ENCODE peak calls at places on chromosomes 3 and 15, in four cellular contexts. W is H1, P is neuronal stem cell, T is mesendoderm. L is an unnamed sample.

GRCh38 chr3:152126260-152126659 is 142.5 kb upstream of the MBNL1 start:
- DNase-seq in W (no peak), P (no peak), T (no peak), L (peak)

GRCh38 chr15:52183562-52184173 is 7.5 kb downstream of the GNB5 start:
- DNase-seq in T (peak), P (peak), W (peak), L (peak)

GRCh38 chr3:68817243-68817642 is 115.1 kb downstream of the TAFA4 start:
- DNase-seq in T (no peak), P (no peak), W (no peak), L (no peak)

GRCh38 chr15:63155486-63155885 is 1.8 kb downstream of the RPS27L start:
- DNase-seq in T (no peak), P (no peak), W (no peak), L (no peak)

GRCh38 chr15:97759363-97759762 is 201.1 kb upstream of the ARRDC4 start:
- DNase-seq in T (no peak), W (no peak), P (no peak), L (no peak)

GRCh38 chr3:48433472-48434118 is 3.7 kb upstream of the PLXNB1 start:
- DNase-seq in P (no peak), W (no peak), T (no peak), L (peak)

GRCh38 chr3:60366491-60366890 is 884.8 kb downstream of the FHIT start:
- DNase-seq in T (no peak), P (no peak), W (no peak), L (peak)

GRCh38 chr15:79065744-79066376 is 24.7 kb downstream of the RASGRF1 start:
- DNase-seq in W (no peak), T (peak), P (no peak), L (no peak)

GRCh38 chr3:79947469-79947868 is 179.7 kb upstream of the ROBO1 start:
- DNase-seq in P (no peak), T (no peak), W (no peak), L (no peak)

GRCh38 chr15:56760186-56760585 is 26.9 kb upstream of the ZNF280D start:
- DNase-seq in T (no peak), P (no peak), W (no peak), L (peak)

GRCh38 chr3:198071602-198072285 is 111.7 kb downstream of the LMLN start:
- DNase-seq in W (no peak), T (peak), P (peak), L (peak)

GRCh38 chr15:49760749-49761148 is 139.9 kb downstream of the DTWD1 start:
- DNase-seq in P (no peak), W (no peak), T (no peak), L (no peak)

GRCh38 chr3:18725668-18726407 is 300.7 kb upstream of the SATB1 start:
- DNase-seq in T (no peak), P (no peak), W (no peak), L (no peak)

GRCh38 chr15:65323071-65323511 is 18.6 kb downstream of the RNU5B-1 start:
- DNase-seq in T (no peak), W (no peak), P (no peak), L (peak)

DNA sequence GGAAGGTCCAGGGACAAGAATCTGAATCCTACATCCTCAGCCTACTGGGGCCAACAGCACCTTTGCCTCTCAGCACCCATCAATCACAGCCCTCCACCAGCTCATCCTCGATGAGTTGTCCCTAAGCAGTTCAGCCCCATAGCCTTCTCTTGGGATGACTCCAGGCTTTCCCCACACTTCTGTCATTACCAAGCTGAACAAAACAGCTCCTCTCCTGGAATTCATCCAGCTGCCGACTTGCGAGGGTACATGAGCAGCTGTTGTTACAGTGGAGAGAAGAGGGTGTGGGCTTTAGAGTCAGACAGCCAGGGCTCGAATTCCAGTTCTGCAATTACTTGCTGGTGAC is 69.0 kb upstream of the THBS1 start:
- DNase-seq in P (no peak), W (no peak), T (no peak), L (peak)
- H3K4me3 ChIP-seq in P (no peak), W (no peak), T (no peak), L (no peak)

GRCh38 chr15:48696627-48697312 is 51.3 kb upstream of the FBN1 start:
- DNase-seq in W (no peak), T (peak), P (no peak), L (peak)
- H2AK5ac ChIP-seq in W (no peak), T (no peak), P (no peak), L (peak)

GRCh38 chr3:37999836-38000235 is 9.2 kb downstream of the VILL start:
- DNase-seq in T (no peak), W (no peak), P (no peak), L (no peak)
- H3K4me3 ChIP-seq in T (no peak), W (no peak), P (no peak), L (no peak)

GRCh38 chr3:195612075-195612800 is 28.5 kb upstream of the APOD start:
- DNase-seq in T (peak), W (no peak), P (no peak), L (no peak)
- H2AK5ac ChIP-seq in T (no peak), W (no peak), P (no peak), L (no peak)

GRCh38 chr3:4505688-4506558 is 12.8 kb downstream of the ITPR1 start:
- DNase-seq in P (no peak), W (no peak), T (no peak), L (no peak)
- H3K4me3 ChIP-seq in P (no peak), W (no peak), T (no peak), L (no peak)

GRCh38 chr3:45907769-45908705 is 21.7 kb downstream of the CCR9 start:
- DNase-seq in W (no peak), T (peak), P (no peak), L (peak)

GRCh38 chr3:45908761-45909160 is 22.4 kb downstream of the CCR9 start:
- DNase-seq in W (no peak), P (no peak), T (no peak), L (no peak)

GRCh38 chr3:45906681-45907220 is 20.4 kb downstream of the CCR9 start:
- DNase-seq in T (peak), P (no peak), W (no peak), L (peak)

GRCh38 chr3:45904931-45905330 is 18.6 kb downstream of the CCR9 start:
- DNase-seq in P (no peak), T (no peak), W (no peak), L (no peak)

DNA sequence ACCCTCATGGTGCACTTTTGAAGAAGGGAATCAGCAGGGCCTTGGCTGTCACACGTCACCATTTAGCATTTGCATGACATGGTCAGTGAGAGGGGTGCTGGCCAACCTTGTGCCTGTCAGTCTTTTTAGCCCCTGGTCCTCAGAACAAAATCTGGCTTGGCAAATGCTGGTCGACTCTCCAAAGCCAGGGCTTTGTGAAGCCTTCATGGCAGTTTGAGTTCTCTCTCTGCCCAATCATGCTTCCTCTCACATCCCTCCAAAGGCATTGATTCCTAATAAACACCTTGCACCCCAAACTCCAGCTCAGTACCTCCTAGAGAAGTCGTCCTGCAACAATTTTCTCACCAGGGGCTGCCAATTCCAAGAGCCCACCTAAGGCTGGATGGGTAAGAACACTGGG is 19.4 kb downstream of the CCR9 start:
- DNase-seq in W (no peak), P (no peak), T (no peak), L (no peak)
- H2AK5ac ChIP-seq in W (no peak), P (no peak), T (no peak), L (no peak)

GRCh38 chr3:181728470-181728869 is 16.7 kb downstream of the SOX2 start:
- DNase-seq in P (no peak), T (no peak), W (peak), L (no peak)

GRCh38 chr3:181727122-181728036 is 15.7 kb downstream of the SOX2 start:
- DNase-seq in P (no peak), W (peak), T (peak), L (no peak)

GRCh38 chr3:181725033-181725775 is 13.5 kb downstream of the SOX2 start:
- DNase-seq in T (no peak), P (no peak), W (peak), L (no peak)

GRCh38 chr3:181725830-181726229 is 14.1 kb downstream of the SOX2 start:
- DNase-seq in P (no peak), T (no peak), W (peak), L (no peak)

DNA sequence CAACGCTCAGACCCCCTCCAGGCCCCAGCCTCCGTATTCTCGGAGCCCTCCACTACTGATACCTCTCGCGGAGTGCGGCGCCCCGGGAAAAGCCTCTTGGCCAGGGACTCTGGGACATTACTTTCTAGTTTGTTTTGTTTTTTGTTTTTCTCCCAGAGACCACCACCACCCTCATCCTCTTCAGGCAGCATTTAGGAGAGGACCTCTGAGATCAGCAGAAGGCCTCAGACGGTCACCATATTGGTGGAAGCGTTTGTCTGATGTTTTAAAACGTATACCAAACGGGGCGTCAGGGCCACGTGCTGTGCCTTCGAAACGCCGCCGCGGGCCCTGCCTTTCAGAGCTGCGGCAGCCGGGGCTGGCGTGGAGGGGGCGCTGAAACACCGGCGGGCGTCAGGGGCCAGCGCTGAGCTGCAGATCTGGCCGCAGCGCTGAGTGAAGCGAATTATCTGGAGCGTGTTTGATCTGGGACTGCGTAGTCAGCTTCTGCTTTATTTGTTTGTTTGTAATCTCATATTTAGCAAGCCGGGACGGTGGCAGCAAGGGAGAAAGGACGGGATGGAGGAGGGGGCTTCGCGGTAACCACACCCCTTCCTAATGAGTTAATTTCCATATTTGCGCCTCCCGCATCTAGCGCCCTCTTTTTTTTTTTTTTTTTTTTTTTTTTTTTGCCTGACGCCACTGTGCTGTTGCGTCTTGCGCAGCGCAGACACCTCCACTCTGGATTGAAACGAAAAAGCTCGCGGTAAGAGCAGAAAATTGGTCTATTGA is 14.8 kb downstream of the SOX2 start:
- DNase-seq in P (peak), W (peak), T (peak), L (no peak)
- H3K4me3 ChIP-seq in P (peak), W (peak), T (no peak), L (peak)

DNA sequence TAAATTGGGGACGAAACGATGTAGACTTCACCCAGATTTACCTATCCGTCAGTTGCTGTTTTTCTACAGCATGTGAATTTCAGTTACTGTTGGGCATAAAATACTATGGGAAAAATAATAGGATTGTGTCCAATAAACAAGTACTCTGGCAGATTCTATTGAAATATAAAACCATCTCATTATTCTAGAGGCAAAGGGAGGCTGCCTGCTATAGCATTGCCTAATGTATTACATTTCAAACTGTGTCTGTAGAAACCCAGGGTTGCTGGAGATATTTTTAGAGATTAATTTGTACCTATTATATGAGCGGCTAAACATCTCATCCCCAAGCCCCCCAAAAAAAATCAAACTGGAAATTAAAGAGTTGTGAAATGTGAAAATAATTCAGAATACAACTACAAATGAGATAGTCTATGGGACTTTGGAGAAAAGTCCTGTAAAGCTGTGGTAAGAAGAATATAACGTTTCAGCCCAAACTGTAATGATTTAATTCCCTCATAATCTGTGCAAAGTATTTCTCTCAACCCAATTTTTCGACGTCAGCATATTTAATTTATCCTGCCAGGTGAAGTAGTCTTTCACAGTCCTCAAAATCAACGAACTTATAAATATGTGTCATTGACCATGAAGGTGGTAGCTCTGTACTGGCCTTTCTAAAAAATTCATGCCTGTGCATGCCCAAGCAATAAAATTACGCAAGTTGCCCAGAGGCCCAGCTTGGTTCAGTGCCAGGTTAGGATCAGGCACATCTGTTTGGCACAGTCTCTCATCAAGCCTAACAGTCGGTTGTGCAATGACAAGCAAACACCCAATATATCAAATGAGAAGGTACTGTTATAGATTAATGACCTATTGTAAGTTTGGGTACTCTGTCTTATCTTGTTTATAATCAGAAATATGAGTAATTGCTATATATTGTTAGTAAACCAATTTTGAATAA is 159.3 kb upstream of the IL12A start:
- DNase-seq in P (no peak), T (no peak), W (no peak), L (peak)
- H2AK5ac ChIP-seq in P (no peak), T (no peak), W (no peak), L (peak)

GRCh38 chr3:58824285-58824684 is 157.7 kb upstream of the FAM3D start:
- DNase-seq in W (peak), T (peak), P (peak), L (peak)
- H3K4me3 ChIP-seq in W (no peak), T (no peak), P (no peak), L (no peak)

GRCh38 chr3:139302801-139303113 is 41.1 kb upstream of the MRPS22 start:
- DNase-seq in W (no peak), T (no peak), P (no peak), L (no peak)
- H2AK5ac ChIP-seq in W (no peak), T (no peak), P (no peak), L (peak)

L was measured in IMR-90.